ENCODE peak calls at places on chromosomes 16 and 17, in six cellular contexts. One of them, this sample, is unnamed.

GRCh38 chr17:57724038-57724728 is 20.9 kb downstream of the CCDC182 start:
- DNase-seq in heart left ventricle: no peak
- DNase-seq in HT1080: peak
- DNase-seq in ELF-1: peak
- DNase-seq in HTR-8/SVneo: no peak
- DNase-seq in endothelial cell: no peak
- DNase-seq in this sample: no peak

GRCh38 chr17:82914375-82914774 is 74.6 kb upstream of the ZNF750 start:
- DNase-seq in heart left ventricle: no peak
- DNase-seq in HT1080: no peak
- DNase-seq in ELF-1: no peak
- DNase-seq in HTR-8/SVneo: no peak
- DNase-seq in endothelial cell: no peak
- DNase-seq in this sample: no peak

GRCh38 chr16:8776193-8776592 is 21.2 kb downstream of the TMEM186 start:
- DNase-seq in heart left ventricle: no peak
- DNase-seq in HT1080: no peak
- DNase-seq in ELF-1: peak
- DNase-seq in HTR-8/SVneo: no peak
- DNase-seq in endothelial cell: no peak
- DNase-seq in this sample: no peak

GRCh38 chr16:71746442-71747046 is 22.0 kb upstream of the PHLPP2 start:
- DNase-seq in heart left ventricle: no peak
- DNase-seq in HT1080: peak
- DNase-seq in ELF-1: no peak
- DNase-seq in HTR-8/SVneo: peak
- DNase-seq in endothelial cell: no peak
- DNase-seq in this sample: no peak

GRCh38 chr17:50205111-50205821 is 3.8 kb upstream of the COL1A1 start:
- DNase-seq in heart left ventricle: no peak
- DNase-seq in HT1080: no peak
- DNase-seq in ELF-1: no peak
- DNase-seq in HTR-8/SVneo: no peak
- DNase-seq in endothelial cell: no peak
- DNase-seq in this sample: no peak

GRCh38 chr16:27984121-27984520 is 79.4 kb downstream of the GSG1L start:
- DNase-seq in heart left ventricle: no peak
- DNase-seq in HT1080: no peak
- DNase-seq in ELF-1: no peak
- DNase-seq in HTR-8/SVneo: no peak
- DNase-seq in endothelial cell: no peak
- DNase-seq in this sample: no peak

GRCh38 chr16:67445441-67445912 is 14.6 kb downstream of the HSD11B2 start:
- DNase-seq in heart left ventricle: no peak
- DNase-seq in HT1080: no peak
- DNase-seq in ELF-1: no peak
- DNase-seq in HTR-8/SVneo: no peak
- DNase-seq in endothelial cell: no peak
- DNase-seq in this sample: no peak

GRCh38 chr16:54937673-54938350 is 7.1 kb downstream of the IRX5 start:
- DNase-seq in heart left ventricle: no peak
- DNase-seq in HT1080: no peak
- DNase-seq in ELF-1: peak
- DNase-seq in HTR-8/SVneo: no peak
- DNase-seq in endothelial cell: no peak
- DNase-seq in this sample: no peak

GRCh38 chr16:55663770-55664677 is 8.2 kb downstream of the SLC6A2 start:
- DNase-seq in heart left ventricle: no peak
- DNase-seq in HT1080: no peak
- DNase-seq in ELF-1: peak
- DNase-seq in HTR-8/SVneo: no peak
- DNase-seq in endothelial cell: no peak
- DNase-seq in this sample: no peak

GRCh38 chr17:8326591-8327583 is 12.8 kb upstream of the ODF4 start:
- DNase-seq in heart left ventricle: peak
- DNase-seq in HT1080: no peak
- DNase-seq in ELF-1: peak
- DNase-seq in HTR-8/SVneo: no peak
- DNase-seq in endothelial cell: peak
- DNase-seq in this sample: no peak

GRCh38 chr17:67421869-67422273 is 44.8 kb downstream of the PITPNC1 start:
- DNase-seq in heart left ventricle: no peak
- DNase-seq in HT1080: peak
- DNase-seq in ELF-1: no peak
- DNase-seq in HTR-8/SVneo: peak
- DNase-seq in endothelial cell: no peak
- DNase-seq in this sample: peak

GRCh38 chr17:39450847-39451581 is at the start of gene MED1:
- DNase-seq in heart left ventricle: peak
- DNase-seq in HT1080: peak
- DNase-seq in ELF-1: peak
- DNase-seq in HTR-8/SVneo: peak
- DNase-seq in endothelial cell: peak
- DNase-seq in this sample: peak

GRCh38 chr16:56609463-56609921 is 1.1 kb downstream of the MT2A start:
- DNase-seq in heart left ventricle: no peak
- DNase-seq in HT1080: peak
- DNase-seq in ELF-1: no peak
- DNase-seq in HTR-8/SVneo: no peak
- DNase-seq in endothelial cell: no peak
- DNase-seq in this sample: no peak

GRCh38 chr17:29390856-29391631 is 881 bp downstream of the TAOK1 start:
- DNase-seq in heart left ventricle: peak
- DNase-seq in HT1080: peak
- DNase-seq in ELF-1: peak
- DNase-seq in HTR-8/SVneo: no peak
- DNase-seq in endothelial cell: peak
- DNase-seq in this sample: no peak

GRCh38 chr17:61289408-61290385 is 109.9 kb upstream of the TBX2 start:
- DNase-seq in heart left ventricle: no peak
- DNase-seq in HT1080: no peak
- DNase-seq in ELF-1: peak
- DNase-seq in HTR-8/SVneo: no peak
- DNase-seq in endothelial cell: no peak
- DNase-seq in this sample: no peak

GRCh38 chr16:15942901-15943690 is 6.3 kb upstream of the ABCC1 start:
- DNase-seq in heart left ventricle: no peak
- DNase-seq in HT1080: no peak
- DNase-seq in ELF-1: no peak
- DNase-seq in HTR-8/SVneo: no peak
- DNase-seq in endothelial cell: no peak
- DNase-seq in this sample: no peak

GRCh38 chr17:40038882-40039513 is 15.2 kb downstream of the MED24 start:
- DNase-seq in heart left ventricle: peak
- DNase-seq in HT1080: peak
- DNase-seq in ELF-1: peak
- DNase-seq in HTR-8/SVneo: peak
- DNase-seq in endothelial cell: peak
- DNase-seq in this sample: peak

GRCh38 chr17:6069611-6070279 is 434 bp upstream of the WSCD1 start:
- DNase-seq in heart left ventricle: no peak
- DNase-seq in HT1080: no peak
- DNase-seq in ELF-1: no peak
- DNase-seq in HTR-8/SVneo: no peak
- DNase-seq in endothelial cell: no peak
- DNase-seq in this sample: no peak

GRCh38 chr17:30366536-30366935 is 12.2 kb upstream of the CPD start:
- DNase-seq in heart left ventricle: no peak
- DNase-seq in HT1080: no peak
- DNase-seq in ELF-1: no peak
- DNase-seq in HTR-8/SVneo: no peak
- DNase-seq in endothelial cell: no peak
- DNase-seq in this sample: no peak

This sample was measured in AG09319.